ENCODE peak calls at places on chromosomes 6 and 20, in eight cellular contexts. One of them, this sample, is unnamed.

GRCh38 chr20:62025394-62025793 is 40.3 kb downstream of the TAF4 start:
- DNase-seq in stimulated activated CD4-positive, alpha-beta T cell treated with anti-CD3 and anti-CD28 coated beads, Interleukin-4, amount 100 ng/mL, for 1 hour: no peak
- DNase-seq in activated T-cell treated with anti-CD3 and anti-CD28 coated beads for 48 hours: no peak
- DNase-seq in ELR: peak
- DNase-seq in SHP77: no peak
- DNase-seq in substantia nigra: no peak
- DNase-seq in effector memory CD8-positive, alpha-beta T cell: no peak
- DNase-seq in foreskin fibroblast: peak
- DNase-seq in this sample: no peak

GRCh38 chr20:7094438-7094997 is 327.0 kb downstream of the BMP2 start:
- DNase-seq in stimulated activated CD4-positive, alpha-beta T cell treated with anti-CD3 and anti-CD28 coated beads, Interleukin-4, amount 100 ng/mL, for 1 hour: no peak
- DNase-seq in foreskin fibroblast: peak
- DNase-seq in effector memory CD8-positive, alpha-beta T cell: no peak
- DNase-seq in activated T-cell treated with anti-CD3 and anti-CD28 coated beads for 48 hours: peak
- DNase-seq in ELR: peak
- DNase-seq in substantia nigra: no peak
- DNase-seq in SHP77: peak
- DNase-seq in this sample: peak

GRCh38 chr20:53319716-53320115 is 273.9 kb downstream of the ZNF217 start:
- DNase-seq in SHP77: no peak
- DNase-seq in activated T-cell treated with anti-CD3 and anti-CD28 coated beads for 48 hours: no peak
- DNase-seq in effector memory CD8-positive, alpha-beta T cell: no peak
- DNase-seq in foreskin fibroblast: no peak
- DNase-seq in ELR: no peak
- DNase-seq in stimulated activated CD4-positive, alpha-beta T cell treated with anti-CD3 and anti-CD28 coated beads, Interleukin-4, amount 100 ng/mL, for 1 hour: no peak
- DNase-seq in substantia nigra: no peak
- DNase-seq in this sample: no peak

GRCh38 chr6:117481278-117481925 is 1.1 kb upstream of the DCBLD1 start:
- DNase-seq in ELR: no peak
- DNase-seq in substantia nigra: no peak
- DNase-seq in stimulated activated CD4-positive, alpha-beta T cell treated with anti-CD3 and anti-CD28 coated beads, Interleukin-4, amount 100 ng/mL, for 1 hour: peak
- DNase-seq in activated T-cell treated with anti-CD3 and anti-CD28 coated beads for 48 hours: no peak
- DNase-seq in foreskin fibroblast: no peak
- DNase-seq in SHP77: no peak
- DNase-seq in effector memory CD8-positive, alpha-beta T cell: no peak
- DNase-seq in this sample: no peak

GRCh38 chr20:34921436-34921835 is 34.2 kb downstream of the GSS start:
- DNase-seq in foreskin fibroblast: peak
- DNase-seq in effector memory CD8-positive, alpha-beta T cell: no peak
- DNase-seq in substantia nigra: no peak
- DNase-seq in ELR: peak
- DNase-seq in SHP77: no peak
- DNase-seq in activated T-cell treated with anti-CD3 and anti-CD28 coated beads for 48 hours: no peak
- DNase-seq in stimulated activated CD4-positive, alpha-beta T cell treated with anti-CD3 and anti-CD28 coated beads, Interleukin-4, amount 100 ng/mL, for 1 hour: no peak
- DNase-seq in this sample: no peak

GRCh38 chr20:37697314-37697713 is 3.5 kb downstream of the CTNNBL1 start:
- DNase-seq in stimulated activated CD4-positive, alpha-beta T cell treated with anti-CD3 and anti-CD28 coated beads, Interleukin-4, amount 100 ng/mL, for 1 hour: no peak
- DNase-seq in foreskin fibroblast: no peak
- DNase-seq in ELR: no peak
- DNase-seq in substantia nigra: no peak
- DNase-seq in activated T-cell treated with anti-CD3 and anti-CD28 coated beads for 48 hours: no peak
- DNase-seq in SHP77: no peak
- DNase-seq in effector memory CD8-positive, alpha-beta T cell: no peak
- DNase-seq in this sample: no peak

GRCh38 chr6:147201885-147202515 is 2.2 kb upstream of the STXBP5 start:
- DNase-seq in foreskin fibroblast: peak
- DNase-seq in SHP77: peak
- DNase-seq in substantia nigra: no peak
- DNase-seq in effector memory CD8-positive, alpha-beta T cell: no peak
- DNase-seq in stimulated activated CD4-positive, alpha-beta T cell treated with anti-CD3 and anti-CD28 coated beads, Interleukin-4, amount 100 ng/mL, for 1 hour: no peak
- DNase-seq in ELR: peak
- DNase-seq in activated T-cell treated with anti-CD3 and anti-CD28 coated beads for 48 hours: no peak
- DNase-seq in this sample: peak

GRCh38 chr20:32071395-32072167 is 19.5 kb downstream of the HCK start:
- DNase-seq in foreskin fibroblast: no peak
- DNase-seq in ELR: no peak
- DNase-seq in substantia nigra: no peak
- DNase-seq in SHP77: no peak
- DNase-seq in effector memory CD8-positive, alpha-beta T cell: no peak
- DNase-seq in activated T-cell treated with anti-CD3 and anti-CD28 coated beads for 48 hours: no peak
- DNase-seq in stimulated activated CD4-positive, alpha-beta T cell treated with anti-CD3 and anti-CD28 coated beads, Interleukin-4, amount 100 ng/mL, for 1 hour: no peak
- DNase-seq in this sample: no peak

GRCh38 chr6:106620931-106621672 is 8.2 kb downstream of the RTN4IP1 start:
- DNase-seq in activated T-cell treated with anti-CD3 and anti-CD28 coated beads for 48 hours: no peak
- DNase-seq in effector memory CD8-positive, alpha-beta T cell: no peak
- DNase-seq in ELR: peak
- DNase-seq in substantia nigra: no peak
- DNase-seq in stimulated activated CD4-positive, alpha-beta T cell treated with anti-CD3 and anti-CD28 coated beads, Interleukin-4, amount 100 ng/mL, for 1 hour: no peak
- DNase-seq in SHP77: no peak
- DNase-seq in foreskin fibroblast: peak
- DNase-seq in this sample: no peak

GRCh38 chr6:29552512-29553051 is 7.0 kb downstream of the UBD start:
- DNase-seq in substantia nigra: no peak
- DNase-seq in SHP77: no peak
- DNase-seq in activated T-cell treated with anti-CD3 and anti-CD28 coated beads for 48 hours: no peak
- DNase-seq in ELR: peak
- DNase-seq in stimulated activated CD4-positive, alpha-beta T cell treated with anti-CD3 and anti-CD28 coated beads, Interleukin-4, amount 100 ng/mL, for 1 hour: no peak
- DNase-seq in effector memory CD8-positive, alpha-beta T cell: peak
- DNase-seq in foreskin fibroblast: peak
- DNase-seq in this sample: peak

GRCh38 chr20:9949563-9949962 is 85.2 kb upstream of the ANKEF1 start:
- DNase-seq in activated T-cell treated with anti-CD3 and anti-CD28 coated beads for 48 hours: no peak
- DNase-seq in effector memory CD8-positive, alpha-beta T cell: no peak
- DNase-seq in SHP77: no peak
- DNase-seq in foreskin fibroblast: no peak
- DNase-seq in stimulated activated CD4-positive, alpha-beta T cell treated with anti-CD3 and anti-CD28 coated beads, Interleukin-4, amount 100 ng/mL, for 1 hour: no peak
- DNase-seq in substantia nigra: no peak
- DNase-seq in ELR: no peak
- DNase-seq in this sample: no peak